ENCODE peak calls at places on chromosomes 7 and 10, in five cellular contexts. Y, E, Q, J and M are unnamed samples.

GRCh38 chr10:121595806-121596667 is 2.2 kb downstream of the FGFR2 start:
- DNase-seq in E (no peak), Q (no peak), Y (no peak), J (peak), M (no peak)

GRCh38 chr10:95445223-95445836 is 115.8 kb downstream of the SORBS1 start:
- DNase-seq in Q (no peak), E (peak), Y (peak), J (no peak), M (no peak)

GRCh38 chr7:67552738-67553137 is 556.1 kb downstream of the TYW1 start:
- DNase-seq in E (no peak), J (no peak), Y (no peak), Q (peak), M (no peak)

GRCh38 chr7:35716038-35716803 is 21.3 kb upstream of the HERPUD2 start:
- DNase-seq in Q (no peak), Y (no peak), J (no peak), E (peak), M (no peak)

GRCh38 chr7:70703785-70704184 is 428.2 kb upstream of the GALNT17 start:
- DNase-seq in Q (no peak), J (no peak), E (no peak), Y (no peak), M (no peak)

GRCh38 chr7:55034776-55035175 is 16.0 kb downstream of the EGFR start:
- DNase-seq in Y (no peak), Q (no peak), E (no peak), J (no peak), M (no peak)

GRCh38 chr10:69057951-69058297 is 30.0 kb upstream of the SRGN start:
- DNase-seq in Q (peak), E (no peak), J (no peak), Y (no peak), M (no peak)

GRCh38 chr7:151968357-151968756 is 12.1 kb downstream of the GALNTL5 start:
- DNase-seq in Q (peak), E (no peak), Y (no peak), J (peak), M (no peak)

GRCh38 chr10:93462881-93463280 is 19.3 kb downstream of the MYOF start:
- DNase-seq in Y (no peak), Q (no peak), E (peak), J (no peak), M (peak)

GRCh38 chr10:125121003-125121402 is 39.4 kb downstream of the CTBP2 start:
- DNase-seq in J (no peak), Y (no peak), E (no peak), Q (no peak), M (no peak)

GRCh38 chr7:78420001-78420400 is 621.4 kb downstream of the PHTF2 start:
- DNase-seq in J (no peak), Q (no peak), Y (no peak), E (no peak), M (no peak)

GRCh38 chr10:103454026-103454425 is 1.9 kb upstream of the CALHM2 start:
- DNase-seq in J (no peak), E (no peak), Y (no peak), Q (no peak), M (no peak)
- TF ChIP-seq MAX in J (no peak), E (no peak), Y (no peak), Q (no peak), M (peak)

DNA sequence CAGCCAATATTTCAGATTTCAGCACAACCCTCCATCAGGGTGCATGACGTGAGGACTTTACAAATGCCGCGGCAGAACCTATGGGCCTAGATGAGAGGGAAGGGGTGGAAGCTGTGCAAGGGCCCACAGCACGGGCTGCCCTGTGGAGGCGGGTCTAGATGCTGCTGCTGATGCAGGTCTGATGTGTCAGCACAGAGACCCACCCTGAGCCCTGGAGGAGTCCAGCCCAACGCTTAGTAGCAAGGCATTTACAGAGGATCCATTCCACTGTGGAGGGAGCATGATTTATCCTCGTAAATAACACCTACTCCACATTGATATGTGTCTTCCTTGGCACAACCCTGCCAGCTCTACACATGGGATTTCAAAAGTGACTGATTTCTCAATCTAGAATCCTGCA is 48.5 kb downstream of the MYL10 start:
- DNase-seq in Q (no peak), E (no peak), Y (no peak), J (no peak), M (no peak)
- TF ChIP-seq MAX in Q (no peak), E (no peak), Y (no peak), J (no peak), M (no peak)

DNA sequence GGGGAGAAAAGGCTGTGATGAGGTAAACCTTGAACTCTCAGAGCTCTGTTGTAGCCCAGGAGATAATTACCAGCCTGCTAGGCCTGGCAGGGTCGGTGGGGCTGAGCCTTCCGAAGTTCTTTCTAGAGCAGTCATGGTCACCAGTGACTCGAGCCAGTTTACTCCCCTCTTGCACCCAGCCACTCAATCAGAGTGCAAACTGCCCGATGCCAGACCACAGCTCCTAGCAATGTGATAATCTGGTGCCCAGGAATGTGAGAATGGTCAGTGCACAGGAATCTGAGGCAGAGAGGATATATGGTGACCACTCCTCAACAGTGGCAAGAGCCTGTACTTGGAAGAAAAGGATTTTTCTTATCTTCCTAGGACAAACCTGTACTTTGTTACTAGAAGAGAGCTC is 46.4 kb upstream of the KMT2E start:
- DNase-seq in Q (no peak), J (no peak), E (no peak), Y (no peak), M (no peak)
- TF ChIP-seq MAX in Q (no peak), J (no peak), E (no peak), Y (no peak), M (no peak)

DNA sequence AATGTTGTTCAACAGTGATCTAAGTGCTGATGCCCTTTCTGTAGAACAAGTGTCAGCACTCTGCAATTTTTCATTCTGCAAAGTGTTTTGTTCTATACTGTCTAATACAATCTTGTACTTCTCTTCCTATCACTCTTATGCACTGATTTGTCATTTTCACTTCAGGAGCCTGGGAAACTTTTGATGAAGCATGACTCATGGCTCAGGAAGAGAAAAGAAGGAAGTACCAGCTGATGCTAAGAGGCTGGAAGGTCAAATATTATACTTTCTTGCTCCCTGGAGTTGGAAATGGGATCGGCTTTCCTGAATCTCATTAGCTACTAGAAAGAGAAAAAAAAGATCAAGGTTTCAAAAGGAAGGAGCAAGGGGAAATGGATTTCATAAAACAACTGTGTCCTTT is 45.8 kb downstream of the DGKI start:
- DNase-seq in J (no peak), E (peak), Y (no peak), Q (no peak), M (no peak)
- TF ChIP-seq MAX in J (no peak), E (no peak), Y (no peak), Q (no peak), M (no peak)

GRCh38 chr10:76729804-76730203 is 907.8 kb downstream of the KCNMA1 start:
- DNase-seq in Q (no peak), E (no peak), J (no peak), Y (no peak), M (no peak)

GRCh38 chr10:76721891-76722505 is 915.6 kb downstream of the KCNMA1 start:
- DNase-seq in E (no peak), Q (no peak), Y (no peak), J (no peak), M (no peak)

GRCh38 chr10:76719021-76719420 is 918.6 kb downstream of the KCNMA1 start:
- DNase-seq in E (no peak), J (no peak), Q (no peak), Y (no peak), M (no peak)

GRCh38 chr10:76727009-76727408 is 910.6 kb downstream of the KCNMA1 start:
- DNase-seq in J (no peak), E (no peak), Q (no peak), Y (no peak), M (no peak)

GRCh38 chr10:76723781-76724336 is 913.7 kb downstream of the KCNMA1 start:
- DNase-seq in J (no peak), Q (no peak), E (no peak), Y (no peak), M (no peak)
- TF ChIP-seq MAX in J (no peak), Q (no peak), E (no peak), Y (no peak), M (no peak)

GRCh38 chr10:60205741-60206140 is 183.9 kb downstream of the ANK3 start:
- DNase-seq in Q (no peak), E (no peak), J (no peak), Y (no peak), M (no peak)

GRCh38 chr10:60209874-60210584 is 179.6 kb downstream of the ANK3 start:
- DNase-seq in E (peak), Q (no peak), Y (no peak), J (no peak), M (no peak)

GRCh38 chr10:60207894-60208293 is 181.8 kb downstream of the ANK3 start:
- DNase-seq in Q (no peak), J (no peak), Y (no peak), E (no peak), M (no peak)

GRCh38 chr10:60206735-60207134 is 182.9 kb downstream of the ANK3 start:
- DNase-seq in Q (peak), J (no peak), E (no peak), Y (no peak), M (no peak)

GRCh38 chr10:60208676-60209269 is 180.9 kb downstream of the ANK3 start:
- DNase-seq in E (peak), J (no peak), Y (no peak), Q (peak), M (peak)
- TF ChIP-seq MAX in E (no peak), J (no peak), Y (no peak), Q (no peak), M (peak)